ENCODE peak calls at places on chromosomes 7 and 10, in five cellular contexts. D is breast epithelium, E is H1, R is suprapubic skin, A is A549. O is an unnamed sample.

GRCh38 chr7:29270979-29271658 is 76.5 kb downstream of the CHN2 start:
- DNase-seq in D (no peak), E (no peak), R (no peak), A (no peak), O (no peak)

GRCh38 chr10:69789164-69789576 is 12.5 kb upstream of the COL13A1 start:
- DNase-seq in D (no peak), E (no peak), R (no peak), A (no peak), O (no peak)

GRCh38 chr7:106629521-106629920 is 31.4 kb downstream of the CCDC71L start:
- DNase-seq in D (no peak), E (no peak), R (no peak), A (no peak), O (no peak)

GRCh38 chr10:44961231-44961571 is 1.6 kb downstream of the RASSF4 start:
- DNase-seq in D (no peak), E (no peak), R (no peak), A (no peak), O (no peak)

GRCh38 chr10:69479737-69480412 is 28.6 kb downstream of the TSPAN15 start:
- DNase-seq in D (no peak), E (no peak), R (no peak), A (no peak), O (no peak)

GRCh38 chr10:58070964-58071363 is 196.7 kb downstream of the IPMK start:
- DNase-seq in D (no peak), E (no peak), R (no peak), A (no peak), O (no peak)

GRCh38 chr10:90288403-90288933 is 569.4 kb downstream of the HTR7 start:
- DNase-seq in D (no peak), E (no peak), R (no peak), A (no peak), O (no peak)

GRCh38 chr10:14052926-14053325 is 277.8 kb downstream of the FRMD4A start:
- DNase-seq in D (no peak), E (no peak), R (no peak), A (no peak), O (no peak)

GRCh38 chr7:108497082-108497725 is 28.7 kb downstream of the PNPLA8 start:
- DNase-seq in D (no peak), E (no peak), R (no peak), A (peak), O (peak)

GRCh38 chr7:106110885-106111670 is 1.0 kb downstream of the SYPL1 start:
- DNase-seq in D (no peak), E (no peak), R (no peak), A (no peak), O (peak)

GRCh38 chr10:129345763-129346162 is 121.3 kb upstream of the MGMT start:
- DNase-seq in D (no peak), E (no peak), R (no peak), A (no peak), O (no peak)

GRCh38 chr10:43333653-43334052 is 37.8 kb upstream of the FXYD4 start:
- DNase-seq in D (no peak), E (no peak), R (no peak), A (no peak), O (no peak)

GRCh38 chr7:31954500-31954899 is 115.7 kb downstream of the PDE1C start:
- DNase-seq in D (no peak), E (no peak), R (no peak), A (no peak), O (no peak)

GRCh38 chr10:28914721-28915120 is 237.4 kb downstream of the BAMBI start:
- DNase-seq in D (no peak), E (no peak), R (no peak), A (peak), O (no peak)

GRCh38 chr10:13701157-13701919 is 114.6 kb downstream of the PRPF18 start:
- DNase-seq in D (no peak), E (no peak), R (no peak), A (no peak), O (no peak)

GRCh38 chr10:16848562-16849154 is 31.4 kb upstream of the RSU1 start:
- DNase-seq in D (no peak), E (no peak), R (no peak), A (no peak), O (no peak)

GRCh38 chr10:114748270-114748669 is 73.3 kb upstream of the FHIP2A start:
- DNase-seq in D (no peak), E (no peak), R (no peak), A (no peak), O (no peak)

GRCh38 chr10:7610017-7610416 is 56.7 kb downstream of the ITIH5 start:
- DNase-seq in D (no peak), E (no peak), R (no peak), A (no peak), O (no peak)

GRCh38 chr7:91657386-91658120 is 222.9 kb downstream of the MTERF1 start:
- DNase-seq in D (no peak), E (no peak), R (no peak), A (peak), O (no peak)

GRCh38 chr10:70693619-70694286 is 21.4 kb downstream of the ADAMTS14 start:
- DNase-seq in D (peak), E (no peak), R (peak), A (no peak), O (peak)

GRCh38 chr7:57210871-57211270 is 78.6 kb upstream of the ZNF479 start:
- DNase-seq in D (no peak), E (no peak), R (no peak), A (no peak), O (no peak)

GRCh38 chr7:19405546-19405945 is 260.3 kb upstream of the FERD3L start:
- DNase-seq in D (no peak), E (no peak), R (no peak), A (no peak), O (no peak)

GRCh38 chr10:114332301-114332797 is 72.0 kb downstream of the AFAP1L2 start:
- DNase-seq in D (no peak), E (no peak), R (no peak), A (no peak), O (no peak)

GRCh38 chr7:67918158-67918557 is 921.5 kb downstream of the TYW1 start:
- DNase-seq in D (no peak), E (no peak), R (no peak), A (peak), O (no peak)

GRCh38 chr10:79349766-79350406 is 2.6 kb downstream of the PPIF start:
- DNase-seq in D (no peak), E (no peak), R (no peak), A (no peak), O (no peak)

GRCh38 chr10:105679781-105680180 is 1038.7 kb downstream of the SORCS3 start:
- DNase-seq in D (no peak), E (no peak), R (no peak), A (no peak), O (no peak)

GRCh38 chr7:148011753-148012152 is 578.8 kb upstream of the C7orf33 start:
- DNase-seq in D (no peak), E (no peak), R (no peak), A (no peak), O (no peak)

GRCh38 chr7:131188367-131189339 is 139.0 kb upstream of the MKLN1 start:
- DNase-seq in D (no peak), E (no peak), R (peak), A (peak), O (no peak)

GRCh38 chr10:101273736-101274135 is 44.5 kb upstream of the LBX1 start:
- DNase-seq in D (no peak), E (no peak), R (no peak), A (no peak), O (no peak)

GRCh38 chr10:110426294-110427153 is 71.2 kb upstream of the DUSP5 start:
- DNase-seq in D (no peak), E (no peak), R (no peak), A (peak), O (peak)

GRCh38 chr7:5526190-5527037 is 102.8 kb upstream of the TNRC18 start:
- DNase-seq in D (peak), E (no peak), R (no peak), A (peak), O (no peak)

GRCh38 chr10:66538352-66538751 is 387.5 kb upstream of the LRRTM3 start:
- DNase-seq in D (no peak), E (no peak), R (no peak), A (no peak), O (no peak)

GRCh38 chr7:112419543-112420130 is 30.6 kb upstream of the IFRD1 start:
- DNase-seq in D (no peak), E (no peak), R (no peak), A (no peak), O (no peak)

GRCh38 chr7:100585511-100586265 is at the start of gene LRCH4:
- DNase-seq in D (peak), E (no peak), R (no peak), A (peak), O (no peak)

GRCh38 chr7:100582650-100583049 is 3.3 kb downstream of the LRCH4 start:
- DNase-seq in D (no peak), E (no peak), R (no peak), A (no peak), O (no peak)

GRCh38 chr7:100583132-100584045 is 2.5 kb downstream of the LRCH4 start:
- DNase-seq in D (peak), E (no peak), R (peak), A (no peak), O (peak)

GRCh38 chr7:100584677-100585510 is 1.0 kb downstream of the LRCH4 start:
- DNase-seq in D (no peak), E (no peak), R (peak), A (peak), O (no peak)

DNA sequence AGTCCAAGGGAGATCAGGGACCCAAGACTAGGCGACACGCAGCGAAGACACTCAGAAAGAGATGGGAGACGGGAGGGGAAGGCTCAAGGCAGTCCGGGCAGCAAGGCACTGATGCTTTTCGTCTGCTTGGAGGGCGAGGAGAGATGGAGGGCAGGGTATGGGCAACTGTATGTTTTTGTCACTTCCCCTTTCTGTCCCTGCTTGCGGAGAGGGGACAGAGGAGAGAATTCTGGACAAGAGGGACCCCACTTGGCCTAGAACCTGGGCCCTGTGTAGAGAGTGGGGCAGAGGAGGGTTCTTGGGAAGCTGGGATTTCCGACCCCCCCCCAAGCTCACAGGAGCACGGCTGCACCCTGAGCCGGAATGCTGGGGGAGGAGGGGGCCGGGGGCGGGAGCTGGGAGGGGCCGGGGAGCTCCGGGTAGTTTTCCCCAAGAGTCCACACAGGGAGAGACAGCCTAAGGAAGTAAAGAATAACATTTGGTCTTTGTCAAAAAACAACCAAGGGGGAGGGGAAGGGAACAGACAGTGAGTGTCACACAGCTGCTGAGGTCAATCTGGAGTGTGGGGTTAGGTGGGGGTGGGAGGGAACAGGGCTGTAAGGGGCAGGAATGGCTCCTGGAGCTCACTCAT is 1.8 kb downstream of the LRCH4 start:
- DNase-seq in D (no peak), E (no peak), R (no peak), A (no peak), O (no peak)
- H3K4me3 ChIP-seq in D (peak), E (peak), R (peak), A (peak), O (peak)

DNA sequence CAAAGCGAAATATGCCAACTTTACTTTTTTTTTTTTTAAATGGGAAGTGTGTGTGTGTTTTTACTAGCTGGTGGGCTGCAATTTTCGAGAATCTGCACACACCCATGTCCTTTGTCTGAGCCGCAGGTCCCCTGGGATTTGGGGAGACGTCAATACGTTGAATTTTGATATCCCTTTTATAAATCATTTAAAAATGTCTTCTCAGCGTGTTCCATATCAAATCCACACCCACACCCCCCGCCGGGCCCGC is 404 bp upstream of the FMC1 start:
- DNase-seq in D (no peak), E (no peak), R (peak), A (no peak), O (peak)
- TF ChIP-seq POLR2A in D (no peak), E (no peak), R (no peak), A (no peak), O (no peak)

DNA sequence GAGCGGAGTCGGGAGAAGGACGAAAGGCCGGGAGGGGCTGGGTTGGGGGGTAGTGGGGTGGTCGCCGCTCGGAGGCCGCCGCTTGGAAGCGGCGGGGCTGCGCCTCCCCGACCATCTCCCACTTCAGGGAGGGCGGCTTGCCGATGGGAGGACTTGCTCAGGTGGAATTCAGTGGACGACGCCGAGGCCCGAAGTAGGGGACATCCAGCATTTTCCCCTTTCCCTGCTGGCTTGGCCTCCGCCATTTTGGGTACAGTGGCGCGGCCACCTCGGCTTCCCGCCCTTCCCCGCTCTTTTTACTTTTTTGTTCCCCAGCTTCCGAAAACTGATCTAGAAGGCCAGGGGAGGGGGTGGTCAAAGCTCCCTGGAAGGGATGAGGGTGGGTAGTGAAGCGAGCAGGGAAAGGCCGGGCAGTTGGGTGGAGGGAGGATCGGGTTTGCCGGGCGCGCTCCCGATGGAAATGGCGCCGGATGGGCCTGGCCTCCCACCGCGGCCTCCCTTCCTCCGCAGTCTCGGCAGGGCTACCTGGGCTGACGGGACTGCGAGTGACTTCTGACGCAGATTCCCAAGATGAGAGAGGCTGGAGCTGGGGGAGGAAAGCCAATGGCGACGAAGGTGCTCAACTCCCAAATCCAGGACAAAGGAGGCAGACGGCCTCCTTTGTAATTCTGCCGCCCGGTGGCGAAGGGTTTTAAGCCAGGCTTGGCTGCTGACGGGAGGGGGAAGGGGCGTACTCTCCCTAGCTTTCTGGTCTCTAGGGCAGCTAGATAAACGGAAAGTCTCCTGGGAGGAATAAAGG is at the start of gene PBLD:
- DNase-seq in D (peak), E (peak), R (peak), A (peak), O (peak)
- TF ChIP-seq CTCF in D (peak), E (peak), R (no peak), A (peak), O (peak)

GRCh38 chr7:39734605-39735004 is 111.2 kb downstream of the RALA start:
- DNase-seq in D (no peak), E (no peak), R (no peak), A (no peak), O (no peak)
- H3K4me3 ChIP-seq in D (no peak), E (no peak), R (peak), A (peak), O (no peak)

GRCh38 chr7:26348234-26348851 is 56.7 kb downstream of the SNX10 start:
- DNase-seq in D (no peak), E (no peak), R (no peak), A (no peak), O (no peak)
- TF ChIP-seq POLR2A in D (no peak), E (no peak), R (no peak), A (no peak), O (no peak)

DNA sequence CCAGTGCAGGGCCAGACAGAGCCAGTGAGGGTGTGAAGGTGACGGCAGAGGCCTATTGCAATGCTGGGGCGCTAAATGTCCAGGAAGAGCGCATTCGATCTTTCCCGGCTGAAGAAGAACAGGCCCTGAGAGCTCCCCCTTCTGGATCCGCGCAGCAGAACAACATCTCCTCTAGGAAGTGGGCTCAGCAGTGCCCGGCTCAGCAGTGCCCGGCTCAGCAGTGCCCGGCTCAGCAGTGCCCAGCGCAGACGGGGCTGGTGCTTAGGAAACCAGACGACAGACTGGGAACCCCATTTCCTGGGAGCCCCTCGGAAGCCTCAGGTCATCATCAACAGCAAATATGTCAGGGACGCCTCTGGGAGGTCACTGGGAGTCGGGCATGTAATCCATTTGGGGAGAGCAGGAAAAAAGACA is 4.7 kb upstream of the NOS3 start:
- DNase-seq in D (no peak), E (no peak), R (no peak), A (peak), O (peak)
- TF ChIP-seq CTCF in D (no peak), E (peak), R (no peak), A (peak), O (peak)

DNA sequence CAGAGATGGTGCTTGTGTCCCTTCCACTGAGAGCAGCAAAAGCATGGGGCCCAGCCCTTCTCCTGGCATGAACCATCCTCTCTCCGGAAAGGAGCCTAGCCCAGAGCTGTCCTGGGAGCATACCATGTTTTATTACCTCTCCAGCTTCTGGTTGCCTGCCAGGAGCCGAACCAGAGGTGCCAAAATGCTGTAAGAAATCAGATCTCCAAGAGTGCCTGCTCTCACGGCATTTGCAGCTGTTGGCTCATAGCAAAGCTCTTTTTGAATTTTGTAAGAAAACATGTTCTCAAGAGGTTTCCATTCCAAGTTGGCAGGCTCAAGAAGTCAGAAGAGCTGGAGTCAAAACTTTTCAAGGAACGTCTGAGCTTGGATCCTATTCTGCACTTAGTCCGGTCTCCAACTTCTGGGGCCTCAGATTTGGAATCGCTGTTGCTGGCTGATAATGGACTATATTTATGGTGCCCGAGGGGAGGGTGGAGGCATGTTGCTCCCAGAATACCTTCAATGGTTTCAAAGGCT is 211.7 kb upstream of the MKI67 start:
- DNase-seq in D (peak), E (no peak), R (no peak), A (no peak), O (peak)
- H3K4me3 ChIP-seq in D (no peak), E (no peak), R (no peak), A (no peak), O (no peak)

GRCh38 chr10:77834943-77835668 is 91.4 kb downstream of the DLG5 start:
- DNase-seq in D (no peak), E (no peak), R (no peak), A (no peak), O (no peak)

GRCh38 chr10:77837248-77837924 is 89.2 kb downstream of the DLG5 start:
- DNase-seq in D (no peak), E (no peak), R (no peak), A (peak), O (peak)

GRCh38 chr10:77837925-77838595 is 88.5 kb downstream of the DLG5 start:
- DNase-seq in D (no peak), E (no peak), R (no peak), A (no peak), O (no peak)

GRCh38 chr10:77835669-77836086 is 90.9 kb downstream of the DLG5 start:
- DNase-seq in D (no peak), E (no peak), R (no peak), A (no peak), O (no peak)

GRCh38 chr10:77836299-77836820 is 90.2 kb downstream of the DLG5 start:
- DNase-seq in D (peak), E (no peak), R (no peak), A (peak), O (peak)
- TF ChIP-seq POLR2A in D (no peak), E (no peak), R (no peak), A (no peak), O (no peak)